ENCODE peak calls at places on chromosomes 2 and 18, in five cellular contexts. V, O, P, Q and I are unnamed samples.

GRCh38 chr18:31563778-31564177 is 27.9 kb upstream of the TTR start:
- DNase-seq in Q (no peak), O (no peak), P (no peak), V (no peak), I (no peak)

GRCh38 chr2:148674063-148675020 is 29.8 kb downstream of the EPC2 start:
- DNase-seq in O (no peak), V (peak; percentile 31), P (no peak), Q (peak; percentile 43), I (no peak)

GRCh38 chr2:105515581-105516415 is 116.9 kb upstream of the FHL2 start:
- DNase-seq in Q (no peak), V (no peak), O (peak; percentile 77), P (no peak), I (no peak)

GRCh38 chr2:29920130-29920577 is 1.2 kb downstream of the ALK start:
- DNase-seq in P (peak; percentile 30), V (peak; percentile 90), O (peak; percentile 80), Q (peak; percentile 13), I (peak; percentile 27)

GRCh38 chr2:104033399-104033798 is 820.5 kb upstream of the POU3F3 start:
- DNase-seq in P (no peak), V (peak; percentile 28), Q (peak; percentile 27), O (no peak), I (no peak)

GRCh38 chr2:70418514-70418913 is 116.6 kb upstream of the FAM136A start:
- DNase-seq in P (no peak), O (no peak), Q (peak; percentile 34), V (no peak), I (no peak)

GRCh38 chr2:2183135-2183534 is 147.9 kb downstream of the MYT1L start:
- DNase-seq in O (no peak), P (no peak), V (no peak), Q (no peak), I (no peak)

GRCh38 chr2:138132108-138132507 is 167.8 kb downstream of the HNMT start:
- DNase-seq in P (no peak), O (no peak), Q (no peak), V (no peak), I (no peak)

GRCh38 chr2:222352981-222353380 is 54.2 kb upstream of the PAX3 start:
- DNase-seq in O (no peak), Q (no peak), P (no peak), V (no peak), I (no peak)

GRCh38 chr2:225040862-225041209 is 1.4 kb downstream of the DOCK10 start:
- DNase-seq in V (no peak), O (no peak), Q (peak; percentile 69), P (peak; percentile 44), I (no peak)

GRCh38 chr2:232363784-232364615 is 14.6 kb upstream of the ALPP start:
- DNase-seq in O (peak; percentile 26), V (no peak), P (no peak), Q (peak; percentile 55), I (no peak)

GRCh38 chr2:49490710-49491109 is 336.4 kb upstream of the FSHR start:
- DNase-seq in Q (peak; percentile 62), V (peak; percentile 62), P (no peak), O (no peak), I (no peak)

GRCh38 chr2:223865124-223865523 is 27.7 kb upstream of the AP1S3 start:
- DNase-seq in Q (no peak), P (no peak), O (no peak), V (no peak), I (no peak)

GRCh38 chr2:70527447-70528080 is 26.1 kb downstream of the TGFA start:
- DNase-seq in O (no peak), P (no peak), V (no peak), Q (no peak), I (no peak)

GRCh38 chr18:74689251-74689650 is 91.6 kb downstream of the ZNF407 start:
- DNase-seq in V (no peak), O (no peak), P (no peak), Q (no peak), I (no peak)

GRCh38 chr2:183123117-183123958 is 905 bp upstream of the NUP35 start:
- DNase-seq in Q (peak; percentile 14), V (no peak), P (no peak), O (no peak), I (no peak)

GRCh38 chr2:197710424-197711042 is 5.4 kb downstream of the MARS2 start:
- DNase-seq in V (no peak), O (no peak), P (no peak), Q (peak; percentile 77), I (no peak)

GRCh38 chr2:46363535-46364170 is 66.4 kb downstream of the EPAS1 start:
- DNase-seq in O (no peak), P (no peak), Q (peak; percentile 16), V (no peak), I (no peak)

GRCh38 chr2:1869248-1869647 is 124.9 kb upstream of the PXDN start:
- DNase-seq in V (no peak), O (no peak), P (no peak), Q (no peak), I (no peak)

GRCh38 chr18:8816805-8817204 is 111.4 kb downstream of the MTCL1 start:
- DNase-seq in P (no peak), Q (no peak), V (no peak), O (no peak), I (no peak)

GRCh38 chr2:228690681-228691080 is 509.2 kb upstream of the SPHKAP start:
- DNase-seq in P (no peak), V (no peak), Q (no peak), O (no peak), I (no peak)

GRCh38 chr2:228688007-228688645 is 506.6 kb upstream of the SPHKAP start:
- DNase-seq in V (no peak), Q (no peak), P (no peak), O (no peak), I (no peak)

GRCh38 chr2:228689049-228689448 is 507.6 kb upstream of the SPHKAP start:
- DNase-seq in V (peak; percentile 55), Q (no peak), P (no peak), O (no peak), I (no peak)
- TF ChIP-seq CTCF in V (peak; percentile 45), Q (no peak), P (no peak), O (no peak), I (no peak)

GRCh38 chr2:10038716-10039115 is 4.6 kb upstream of the KLF11 start:
- DNase-seq in Q (no peak), P (no peak), V (no peak), O (peak; percentile 16), I (no peak)

GRCh38 chr2:10038123-10038522 is 5.2 kb upstream of the KLF11 start:
- DNase-seq in O (peak; percentile 38), P (no peak), Q (no peak), V (no peak), I (no peak)

GRCh38 chr2:10041711-10042110 is 1.6 kb upstream of the KLF11 start:
- DNase-seq in O (no peak), P (no peak), V (no peak), Q (no peak), I (no peak)

GRCh38 chr2:10042301-10043161 is 819 bp upstream of the KLF11 start:
- DNase-seq in P (peak; percentile 44), Q (no peak), V (peak; percentile 47), O (peak; percentile 92), I (peak; percentile 37)

DNA sequence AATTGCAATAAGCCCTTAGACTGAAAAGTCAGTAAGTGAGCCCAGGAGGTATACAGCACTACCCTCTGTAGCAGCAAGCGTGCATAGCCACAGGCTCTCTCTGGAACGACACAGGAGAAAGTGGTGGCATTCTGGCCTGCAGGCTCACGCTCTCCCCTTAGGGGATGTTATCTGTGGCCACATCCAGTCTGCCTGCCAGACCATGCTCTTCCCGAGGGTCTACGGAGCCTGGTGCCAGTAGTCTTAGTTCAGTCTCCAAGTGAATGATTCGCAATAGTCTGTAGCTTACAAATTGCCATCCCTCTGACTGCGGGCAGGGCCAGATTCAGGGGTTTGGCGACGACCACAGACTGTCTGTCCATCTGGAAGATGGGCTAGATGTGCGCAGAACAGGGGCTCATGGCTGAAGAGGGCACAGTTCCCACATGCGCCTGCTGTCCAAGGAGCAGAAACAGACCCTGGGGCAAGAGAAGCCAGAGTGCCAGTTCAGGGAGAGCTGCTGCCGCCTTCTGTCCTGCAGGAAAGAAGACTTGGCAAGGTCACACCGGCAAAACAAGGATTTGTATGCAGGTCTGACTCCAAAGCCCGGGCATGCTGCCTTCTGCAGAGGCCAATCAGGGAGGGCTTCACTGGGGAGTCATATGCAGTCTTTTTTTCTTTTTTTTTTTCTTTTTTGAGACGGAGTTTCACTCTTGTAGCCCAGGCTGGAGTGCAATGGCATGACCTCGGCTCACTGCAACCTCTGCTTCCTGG is 3.5 kb upstream of the KLF11 start:
- DNase-seq in V (no peak), O (peak; percentile 79), P (no peak), Q (no peak), I (no peak)
- TF ChIP-seq CTCF in V (no peak), O (no peak), P (no peak), Q (no peak), I (no peak)

GRCh38 chr2:161556440-161556839 is 67.8 kb upstream of the SLC4A10 start:
- DNase-seq in O (no peak), P (no peak), Q (no peak), V (no peak), I (no peak)
- TF ChIP-seq CTCF in O (no peak), P (no peak), Q (no peak), V (no peak), I (no peak)

DNA sequence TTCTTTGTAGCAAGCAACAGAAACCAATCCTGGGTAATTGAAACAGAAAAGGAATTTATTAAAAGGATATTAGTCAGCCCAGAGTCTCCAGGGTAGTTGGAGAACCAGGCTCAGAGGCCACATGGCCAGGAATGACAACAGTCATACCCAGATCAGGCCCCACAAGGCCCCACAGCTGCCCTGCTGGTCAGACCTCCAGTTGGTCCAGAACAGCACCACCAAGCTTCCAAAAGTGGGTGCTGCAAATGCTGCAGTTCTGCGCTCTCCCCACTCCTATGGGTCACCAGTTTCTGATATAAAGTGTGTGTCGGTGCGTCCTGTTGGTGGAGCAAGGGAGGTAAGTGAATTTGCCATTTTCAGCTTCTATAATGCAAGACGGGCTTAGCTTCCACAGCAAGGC is 29.9 kb downstream of the KLHL29 start:
- DNase-seq in Q (no peak), V (no peak), O (no peak), P (no peak), I (no peak)
- TF ChIP-seq CTCF in Q (peak; percentile 8), V (no peak), O (no peak), P (no peak), I (no peak)